ENCODE peak calls at places on chromosomes 11 and 22, in five cellular contexts. F, M, Z, B and I are unnamed samples.
A peak's percentile ranks its signal among the peaks of the same experiment; 100 is the strongest.

GRCh38 chr11:27452147-27452546 is 20.4 kb downstream of the LGR4 start:
- DNase-seq in F (no peak), M (no peak), B (no peak), Z (no peak), I (no peak)

GRCh38 chr22:29661355-29661754 is 57.9 kb downstream of the NF2 start:
- DNase-seq in F (no peak), M (no peak), B (no peak), Z (no peak), I (no peak)

GRCh38 chr11:2580061-2580421 is 119.8 kb downstream of the KCNQ1OT1 start:
- DNase-seq in M (no peak), B (peak; percentile 30), Z (no peak), F (no peak), I (no peak)

GRCh38 chr11:126079640-126080205 is 17.1 kb upstream of the CDON start:
- DNase-seq in M (no peak), F (no peak), Z (no peak), B (peak; percentile 62), I (peak; percentile 71)

GRCh38 chr11:1269957-1270356 is 39.5 kb downstream of the TOLLIP start:
- DNase-seq in M (no peak), Z (no peak), F (no peak), B (no peak), I (no peak)

GRCh38 chr11:74171630-74172465 is 759 bp downstream of the PPME1 start:
- DNase-seq in M (no peak), F (no peak), Z (no peak), B (no peak), I (no peak)

GRCh38 chr11:70421123-70421522 is 22.8 kb downstream of the CTTN start:
- DNase-seq in Z (no peak), B (no peak), M (no peak), F (no peak), I (no peak)

GRCh38 chr11:120173771-120174170 is 35.9 kb upstream of the TRIM29 start:
- DNase-seq in F (no peak), B (no peak), M (no peak), Z (no peak), I (no peak)

GRCh38 chr11:59611570-59612565 is 3.7 kb downstream of the OSBP start:
- DNase-seq in M (no peak), B (no peak), F (no peak), Z (no peak), I (no peak)

GRCh38 chr11:108340958-108341357 is 118.1 kb downstream of the ATM start:
- DNase-seq in F (peak; percentile 7), M (peak; percentile 55), Z (peak; percentile 15), B (no peak), I (peak; percentile 37)

GRCh38 chr11:132024587-132025295 is 654.3 kb downstream of the NTM start:
- DNase-seq in F (no peak), M (no peak), B (no peak), Z (no peak), I (no peak)

DNA sequence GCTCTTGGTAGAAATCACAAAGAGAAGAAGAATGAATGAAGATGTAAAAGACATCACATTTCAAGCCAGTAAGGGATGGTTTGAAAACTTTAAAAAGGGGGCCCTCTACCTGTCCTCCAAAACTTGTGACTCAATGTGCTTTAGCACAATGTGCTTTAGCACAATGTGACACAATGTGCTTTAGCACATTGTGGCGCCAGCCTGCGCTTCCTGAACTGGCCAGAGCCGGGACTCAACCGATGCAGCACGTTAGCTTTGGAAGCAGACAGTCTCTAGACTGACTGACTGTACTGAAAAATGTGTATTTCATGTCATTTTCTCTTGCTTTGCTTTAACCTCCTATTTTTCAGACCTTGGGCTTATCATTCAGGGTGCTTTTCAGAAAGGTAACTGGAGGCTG is 63.5 kb downstream of the FAM83F start:
- DNase-seq in B (no peak), Z (no peak), M (no peak), F (no peak), I (peak; percentile 49)
- TF ChIP-seq REST in B (no peak), Z (no peak), M (no peak), F (no peak), I (no peak)

GRCh38 chr22:49691256-49691655 is 136.4 kb downstream of the BRD1 start:
- DNase-seq in B (no peak), F (no peak), Z (no peak), M (no peak), I (no peak)
- H3K4me2 ChIP-seq in B (no peak overlapping the region), F (no peak overlapping the region), Z (no peak overlapping the region), M (no peak overlapping the region), I (no peak overlapping the region)

GRCh38 chr11:9379046-9379445 is 5.4 kb upstream of the IPO7 start:
- DNase-seq in F (no peak), M (no peak), B (no peak), Z (no peak), I (peak; percentile 43)
- H3K4me3 ChIP-seq in F (no peak overlapping the region), M (no peak overlapping the region), B (no peak overlapping the region), Z (no peak overlapping the region), I (peak overlapping the region; percentile 9)

DNA sequence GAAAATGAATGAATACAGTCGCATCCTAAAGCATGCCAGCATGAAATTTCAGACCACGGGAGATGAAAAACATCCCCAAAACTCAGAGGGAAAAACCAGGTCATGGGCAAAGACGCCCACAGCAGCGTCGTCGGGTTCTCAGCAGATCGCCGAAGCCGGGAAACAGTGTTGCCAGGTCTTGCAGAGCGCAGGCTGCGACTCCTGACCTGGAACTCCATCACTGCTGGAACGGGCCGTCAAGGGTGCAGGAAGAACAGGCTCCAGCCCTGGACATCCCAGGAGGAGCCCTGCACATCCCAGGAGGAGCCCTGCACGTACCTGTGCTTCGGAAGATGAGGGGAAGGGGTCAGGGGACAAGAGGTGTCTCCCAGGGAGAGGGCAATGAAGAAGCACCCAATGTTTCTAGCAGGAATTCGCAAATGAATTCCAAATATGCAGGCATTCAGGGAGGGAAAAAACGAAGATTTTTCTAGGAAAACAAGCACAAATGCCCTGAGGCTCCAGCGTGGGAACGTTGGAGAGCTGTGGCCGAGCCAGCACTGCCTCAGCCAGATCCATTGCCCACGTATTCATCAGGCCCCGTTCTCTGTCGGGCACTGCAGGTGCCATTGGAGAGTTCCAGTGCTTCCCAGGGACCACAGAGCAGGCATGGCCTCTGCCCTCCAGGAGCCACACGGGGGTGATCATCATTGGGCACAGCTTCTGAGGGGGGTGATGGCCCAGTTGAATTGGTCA is 1110.4 kb downstream of the BRD1 start:
- DNase-seq in Z (no peak), F (no peak), M (no peak), B (no peak), I (no peak)
- TF ChIP-seq REST in Z (no peak), F (no peak), M (no peak), B (no peak), I (no peak)

DNA sequence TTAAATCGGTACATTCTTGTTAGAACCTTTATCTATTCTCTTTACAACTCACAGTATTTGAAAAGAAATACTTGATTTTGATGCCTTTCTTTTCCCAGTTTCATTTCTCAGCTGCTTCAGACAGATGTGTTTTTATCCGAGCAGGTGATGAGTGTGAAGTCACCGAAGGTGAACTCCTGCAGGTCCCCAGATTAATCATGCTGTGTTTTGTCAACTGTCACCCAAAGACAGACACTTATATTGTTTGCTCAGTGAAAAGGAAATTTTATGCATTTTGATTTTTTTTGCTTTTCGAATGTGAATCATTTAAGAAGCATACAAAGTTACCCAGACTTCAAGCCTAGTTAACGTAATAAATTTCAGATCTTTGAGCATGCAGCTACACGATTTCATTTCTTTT is 7.8 kb upstream of the TMPRSS13 start:
- DNase-seq in B (no peak), M (no peak), F (no peak), Z (no peak), I (no peak)
- H3K4me2 ChIP-seq in B (no peak overlapping the region), M (no peak overlapping the region), F (no peak overlapping the region), Z (no peak overlapping the region), I (no peak overlapping the region)